ENCODE peak calls at places on chromosome 14, in four cellular contexts. F is astrocyte of the spinal cord; T is RPMI7951; J is effector CD8-positive, alpha-beta T cell. X is an unnamed sample.

GRCh38 chr14:44374906-44375305 is 132.2 kb downstream of the FSCB start:
- DNase-seq in T (no peak), F (no peak), J (no peak), X (no peak)

GRCh38 chr14:37903561-37904191 is 304.0 kb upstream of the SSTR1 start:
- DNase-seq in F (peak; percentile 60), J (no peak), T (peak; percentile 38), X (no peak)

GRCh38 chr14:74176404-74176788 is 62.9 kb upstream of the VSX2 start:
- DNase-seq in J (no peak), F (no peak), T (peak; percentile 15), X (no peak)

GRCh38 chr14:71320734-71321555 is 413.7 kb downstream of the PCNX1 start:
- DNase-seq in F (peak; percentile 62), J (peak; percentile 46), T (peak; percentile 73), X (peak; percentile 91)

GRCh38 chr14:36807727-36808126 is 146.1 kb downstream of the PAX9 start:
- DNase-seq in F (no peak), J (no peak), T (no peak), X (no peak)

GRCh38 chr14:103630364-103631108 is 1.5 kb downstream of the KLC1 start:
- DNase-seq in T (no peak), F (peak; percentile 30), J (no peak), X (no peak)

GRCh38 chr14:21694425-21694824 is 20.8 kb upstream of the OR4E1 start:
- DNase-seq in F (no peak), T (no peak), J (no peak), X (no peak)

GRCh38 chr14:74949211-74949610 is 6.2 kb downstream of the PGF start:
- DNase-seq in T (no peak), F (no peak), J (no peak), X (no peak)

GRCh38 chr14:104926619-104927431 is 2.1 kb downstream of the PLD4 start:
- DNase-seq in T (no peak), F (no peak), J (no peak), X (peak; percentile 83)

GRCh38 chr14:93475471-93475870 is 44.7 kb downstream of the UNC79 start:
- DNase-seq in F (no peak), J (no peak), T (no peak), X (no peak)

GRCh38 chr14:93965287-93965821 is 11.0 kb downstream of the ASB2 start:
- DNase-seq in J (no peak), F (peak; percentile 91), T (peak; percentile 84), X (no peak)

GRCh38 chr14:69712637-69713088 is 54.3 kb upstream of the SRSF5 start:
- DNase-seq in J (no peak), T (no peak), F (no peak), X (no peak)

GRCh38 chr14:36271939-36272907 is 48.2 kb downstream of the MBIP start:
- DNase-seq in F (peak; percentile 7), T (no peak), J (no peak), X (no peak)

GRCh38 chr14:63759454-63759853 is 31.6 kb upstream of the SGPP1 start:
- DNase-seq in F (peak; percentile 4), T (peak; percentile 55), J (no peak), X (no peak)

GRCh38 chr14:101823511-101824120 is 62.1 kb downstream of the PPP2R5C start:
- DNase-seq in F (no peak), T (no peak), J (peak; percentile 41), X (no peak)

GRCh38 chr14:83863042-83863441 is 1666.9 kb upstream of the FLRT2 start:
- DNase-seq in T (no peak), F (no peak), J (no peak), X (no peak)

GRCh38 chr14:55136868-55137785 is 8.1 kb downstream of the LGALS3 start:
- DNase-seq in J (no peak), F (peak; percentile 90), T (peak; percentile 89), X (no peak)

GRCh38 chr14:104996032-104996431 is 10.4 kb downstream of the CLBA1 start:
- DNase-seq in J (no peak), T (no peak), F (no peak), X (no peak)

GRCh38 chr14:91889477-91890211 is 22.3 kb upstream of the TC2N start:
- DNase-seq in J (no peak), T (no peak), F (no peak), X (no peak)

GRCh38 chr14:61202124-61202523 is 79.0 kb downstream of the TMEM30B start:
- DNase-seq in J (no peak), F (no peak), T (no peak), X (no peak)

GRCh38 chr14:105533391-105533790 is 7.0 kb downstream of the TMEM121 start:
- DNase-seq in F (no peak), T (no peak), J (no peak), X (no peak)

GRCh38 chr14:98093111-98093510 is 1178.9 kb downstream of the BCL11B start:
- DNase-seq in J (no peak), F (no peak), T (no peak), X (no peak)

GRCh38 chr14:23121401-23121800 is 2.3 kb upstream of the CEBPE start:
- DNase-seq in T (peak; percentile 14), J (no peak), F (peak; percentile 72), X (peak; percentile 59)

GRCh38 chr14:32004300-32004699 is 72.8 kb upstream of the ARHGAP5 start:
- DNase-seq in T (peak; percentile 88), J (no peak), F (peak; percentile 49), X (no peak)

GRCh38 chr14:88551094-88551870 is 3.5 kb downstream of the PTPN21 start:
- DNase-seq in T (peak; percentile 83), J (peak; percentile 3), F (peak; percentile 86), X (peak; percentile 92)

GRCh38 chr14:28879571-28879970 is 113.0 kb downstream of the FOXG1 start:
- DNase-seq in F (no peak), T (no peak), J (no peak), X (no peak)

GRCh38 chr14:34038358-34039057 is 87.6 kb upstream of the EGLN3 start:
- DNase-seq in F (no peak), J (no peak), T (no peak), X (no peak)

GRCh38 chr14:80946187-80946586 is 4.6 kb upstream of the CEP128 start:
- DNase-seq in F (no peak), T (peak; percentile 10), J (no peak), X (no peak)

GRCh38 chr14:51095854-51096823 is 1.2 kb upstream of the TRIM9 start:
- DNase-seq in F (peak; percentile 42), J (no peak), T (peak; percentile 60), X (no peak)

GRCh38 chr14:24995016-24995415 is 54.9 kb downstream of the STXBP6 start:
- DNase-seq in F (no peak), J (no peak), T (no peak), X (no peak)

GRCh38 chr14:92513966-92514843 is 624 bp downstream of the RIN3 start:
- DNase-seq in J (no peak), T (no peak), F (peak; percentile 28), X (peak; percentile 89)

GRCh38 chr14:105168496-105168978 is at the start of gene JAG2:
- DNase-seq in F (no peak), T (no peak), J (peak; percentile 36), X (no peak)

GRCh38 chr14:74048291-74048690 is 29.1 kb downstream of the BBOF1 start:
- DNase-seq in J (no peak), F (peak; percentile 5), T (no peak), X (no peak)

GRCh38 chr14:104882325-104882973 is 17.4 kb downstream of the CEP170B start:
- DNase-seq in F (no peak), J (no peak), T (no peak), X (no peak)

X was measured in mesenteric fat pad.